ENCODE peak calls at places on chromosomes 1 and 21, in seven cellular contexts. H is mesenchymal stem cell, Y is astrocyte of the cerebellum, O is endodermal cell, J is spleen, M is mucosa of descending colon, Z is HepG2. W is an unnamed sample.

GRCh38 chr1:232923739-232924386 is 26.5 kb upstream of the NTPCR start:
- DNase-seq in H (peak; percentile 18), Y (no peak), O (no peak), J (no peak), M (no peak), Z (no peak), W (no peak)

GRCh38 chr1:219710529-219711194 is 97.8 kb upstream of the ZC3H11B start:
- DNase-seq in H (peak; percentile 79), Y (peak; percentile 95), O (no peak), J (no peak), M (no peak), Z (no peak), W (peak; percentile 64)

GRCh38 chr1:208544058-208544457 is 299.9 kb upstream of the PLXNA2 start:
- DNase-seq in H (no peak), Y (no peak), O (no peak), J (no peak), M (no peak), Z (no peak), W (no peak)

GRCh38 chr1:57949168-57949567 is 525.3 kb upstream of the DAB1 start:
- DNase-seq in H (no peak), Y (no peak), O (no peak), J (no peak), M (no peak), Z (no peak), W (no peak)

GRCh38 chr1:8061673-8062386 is 35.7 kb upstream of the ERRFI1 start:
- DNase-seq in H (peak; percentile 71), Y (no peak), O (no peak), J (no peak), M (no peak), Z (no peak), W (peak; percentile 56)

GRCh38 chr1:42937141-42937696 is 21.4 kb downstream of the SLC2A1 start:
- DNase-seq in H (peak; percentile 73), Y (no peak), O (peak; percentile 48), J (peak; percentile 77), M (no peak), Z (peak; percentile 53), W (peak; percentile 85)

GRCh38 chr1:62912028-62912638 is 128.2 kb downstream of the ATG4C start:
- DNase-seq in H (peak; percentile 24), Y (peak; percentile 5), O (no peak), J (no peak), M (no peak), Z (peak; percentile 9), W (peak; percentile 24)

GRCh38 chr1:171884475-171884874 is 43.2 kb downstream of the DNM3 start:
- DNase-seq in H (no peak), Y (no peak), O (no peak), J (no peak), M (no peak), Z (no peak), W (no peak)

GRCh38 chr1:156941675-156942074 is 21.2 kb downstream of the LRRC71 start:
- DNase-seq in H (no peak), Y (no peak), O (no peak), J (peak; percentile 40), M (no peak), Z (no peak), W (no peak)

GRCh38 chr1:28775121-28775942 is 36.6 kb upstream of the OPRD1 start:
- DNase-seq in H (no peak), Y (no peak), O (peak; percentile 90), J (peak; percentile 93), M (peak; percentile 89), Z (no peak), W (peak; percentile 87)

GRCh38 chr21:26756491-26757159 is 88.6 kb downstream of the ADAMTS1 start:
- DNase-seq in H (no peak), Y (peak; percentile 49), O (no peak), J (no peak), M (no peak), Z (no peak), W (peak; percentile 42)

GRCh38 chr1:232252719-232253118 is 377.2 kb downstream of the SIPA1L2 start:
- DNase-seq in H (no peak), Y (no peak), O (peak; percentile 66), J (no peak), M (no peak), Z (no peak), W (no peak)

GRCh38 chr1:159205225-159205624 is 550 bp downstream of the ACKR1 start:
- DNase-seq in H (no peak), Y (no peak), O (peak; percentile 77), J (no peak), M (no peak), Z (no peak), W (no peak)

GRCh38 chr1:24897263-24898151 is 32.6 kb downstream of the RUNX3 start:
- DNase-seq in H (no peak), Y (no peak), O (no peak), J (no peak), M (peak; percentile 70), Z (no peak), W (no peak)

GRCh38 chr1:202215472-202216130 is 22.0 kb downstream of the LGR6 start:
- DNase-seq in H (no peak), Y (no peak), O (no peak), J (no peak), M (no peak), Z (no peak), W (no peak)

GRCh38 chr1:202212787-202213186 is 19.2 kb downstream of the LGR6 start:
- DNase-seq in H (no peak), Y (no peak), O (no peak), J (no peak), M (no peak), Z (no peak), W (no peak)

GRCh38 chr1:202216691-202217090 is 23.1 kb downstream of the LGR6 start:
- DNase-seq in H (no peak), Y (no peak), O (no peak), J (no peak), M (no peak), Z (no peak), W (no peak)

GRCh38 chr1:202213361-202214088 is 19.9 kb downstream of the LGR6 start:
- DNase-seq in H (no peak), Y (no peak), O (peak; percentile 87), J (no peak), M (no peak), Z (no peak), W (no peak)

DNA sequence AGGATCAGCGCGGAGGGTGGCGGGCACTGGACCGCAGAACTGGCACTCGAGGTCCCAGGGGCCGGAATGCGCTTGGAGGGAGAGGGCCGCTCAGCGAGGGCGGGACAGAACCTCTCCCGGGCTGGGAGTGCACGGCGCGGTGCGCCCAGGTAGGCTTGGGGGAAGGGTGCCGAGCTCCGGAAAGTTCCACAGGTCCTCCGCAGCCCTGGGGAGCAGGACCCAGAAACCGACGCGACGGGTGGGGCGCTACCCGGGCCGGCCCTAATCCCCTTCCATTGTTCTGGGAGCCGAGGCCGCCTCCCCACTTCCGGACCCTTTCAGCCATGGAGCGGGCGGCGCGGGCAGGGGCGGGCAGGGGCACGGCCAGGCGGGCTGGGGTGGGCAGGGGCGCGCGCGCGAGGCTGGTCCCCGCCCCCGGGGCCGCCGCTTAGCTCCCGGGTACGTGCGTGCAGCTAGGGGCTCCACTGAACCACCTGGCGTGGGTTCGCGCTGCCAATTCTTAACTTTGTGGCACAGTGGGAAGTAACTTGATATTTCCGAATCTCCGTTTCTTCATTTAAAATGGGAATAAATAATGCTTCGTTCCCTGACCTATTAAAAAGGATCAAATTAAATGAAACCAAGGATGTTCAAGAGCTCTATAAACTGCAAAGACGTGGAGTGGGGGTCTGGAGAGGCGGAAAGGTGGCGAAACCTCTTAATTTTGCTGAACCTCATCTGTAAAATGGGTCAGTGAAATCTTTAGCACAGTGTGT is 20.7 kb downstream of the LGR6 start:
- DNase-seq in H (no peak), Y (no peak), O (peak; percentile 83), J (no peak), M (no peak), Z (no peak), W (no peak)
- H3K4me3 ChIP-seq in H (no peak overlapping the region), Y (peak overlapping the region; percentile 19), O (peak overlapping the region; percentile 73), J (peak overlapping the region; percentile 17), M (no peak overlapping the region), Z (peak overlapping the region; percentile 15), W (no peak overlapping the region)

GRCh38 chr21:45109831-45110492 is 35.6 kb downstream of the ADARB1 start:
- DNase-seq in H (peak; percentile 56), Y (no peak), O (no peak), J (no peak), M (no peak), Z (no peak), W (no peak)
- H3K4me3 ChIP-seq in H (no peak overlapping the region), Y (no peak overlapping the region), O (no peak overlapping the region), J (peak overlapping the region; percentile 10), M (no peak overlapping the region), Z (no peak overlapping the region), W (no peak overlapping the region)

DNA sequence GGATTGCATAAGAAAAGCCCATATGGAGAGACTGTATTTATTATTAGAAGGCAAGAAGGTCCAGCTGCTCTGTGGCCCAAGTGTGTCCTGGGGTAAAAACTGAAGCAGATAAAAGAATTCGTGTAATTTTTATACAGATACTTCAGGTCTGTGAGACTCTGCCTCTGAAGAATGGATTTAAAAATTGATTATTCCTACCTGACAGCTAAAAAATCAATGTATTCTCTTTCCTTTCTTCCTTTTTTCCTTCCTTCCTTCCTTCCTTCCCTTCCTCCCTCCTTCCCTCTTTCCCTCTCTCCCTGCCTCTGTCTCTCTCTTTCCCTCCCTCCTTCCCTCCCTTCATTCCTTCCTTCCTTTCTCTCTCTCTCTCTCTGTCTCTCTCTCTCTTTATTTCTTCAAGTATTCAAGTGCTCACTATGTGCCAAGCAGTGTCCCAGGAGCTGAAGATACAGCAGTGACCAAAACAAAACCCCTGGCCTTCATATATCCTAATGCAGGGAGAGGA is 11.3 kb upstream of the MGST3 start:
- DNase-seq in H (no peak), Y (no peak), O (no peak), J (no peak), M (no peak), Z (no peak), W (no peak)
- H3K4me3 ChIP-seq in H (no peak overlapping the region), Y (no peak overlapping the region), O (no peak overlapping the region), J (no peak overlapping the region), M (no peak overlapping the region), Z (no peak overlapping the region), W (no peak overlapping the region)

GRCh38 chr1:101027194-101027772 is 1.7 kb upstream of the DPH5 start:
- DNase-seq in H (no peak), Y (no peak), O (no peak), J (no peak), M (no peak), Z (no peak), W (no peak)
- H3K4me3 ChIP-seq in H (no peak overlapping the region), Y (no peak overlapping the region), O (peak overlapping the region; percentile 96), J (no peak overlapping the region), M (no peak overlapping the region), Z (peak overlapping the region; percentile 27), W (no peak overlapping the region)

GRCh38 chr1:192555399-192555798 is 20.2 kb upstream of the RGS1 start:
- DNase-seq in H (peak; percentile 50), Y (no peak), O (no peak), J (no peak), M (no peak), Z (no peak), W (no peak)

GRCh38 chr1:192557841-192558595 is 17.6 kb upstream of the RGS1 start:
- DNase-seq in H (peak; percentile 52), Y (no peak), O (no peak), J (no peak), M (no peak), Z (no peak), W (no peak)

GRCh38 chr1:192563129-192563528 is 12.4 kb upstream of the RGS1 start:
- DNase-seq in H (no peak), Y (no peak), O (no peak), J (no peak), M (no peak), Z (no peak), W (no peak)

GRCh38 chr1:192554904-192555303 is 20.7 kb upstream of the RGS1 start:
- DNase-seq in H (no peak), Y (no peak), O (no peak), J (no peak), M (no peak), Z (no peak), W (no peak)

GRCh38 chr1:192559115-192560006 is 16.2 kb upstream of the RGS1 start:
- DNase-seq in H (peak; percentile 98), Y (peak; percentile 81), O (no peak), J (no peak), M (no peak), Z (no peak), W (peak; percentile 94)
- H3K4me3 ChIP-seq in H (peak overlapping the region; percentile 25), Y (no peak overlapping the region), O (no peak overlapping the region), J (no peak overlapping the region), M (no peak overlapping the region), Z (no peak overlapping the region), W (no peak overlapping the region)